ENCODE peak calls at places on chromosomes 6 and 20, in eight cellular contexts. R is PC-3, G is GM23248, N is H1, F is HepG2, S is fibroblast of lung, A is HCT116, K is GM12878. M is an unnamed sample.

GRCh38 chr6:159941286-159942113 is 27.4 kb upstream of the IGF2R start:
- DNase-seq in R (peak; percentile 57), N (no peak), G (peak; percentile 54), S (peak; percentile 41), K (peak; percentile 55), A (peak; percentile 12), F (peak; percentile 46), M (peak; percentile 30)

GRCh38 chr20:57831326-57831991 is 121.6 kb upstream of the PMEPA1 start:
- DNase-seq in K (no peak), A (no peak), G (no peak), N (no peak), F (no peak), R (no peak), S (no peak), M (no peak)

GRCh38 chr20:9759392-9759791 is 79.5 kb downstream of the PAK5 start:
- DNase-seq in A (no peak), R (no peak), G (no peak), F (no peak), K (no peak), N (no peak), S (no peak), M (no peak)

GRCh38 chr6:50843842-50844241 is 25.2 kb downstream of the TFAP2B start:
- DNase-seq in G (no peak), R (peak; percentile 28), S (no peak), F (no peak), A (no peak), K (no peak), N (no peak), M (peak; percentile 27)

GRCh38 chr6:5130135-5130866 is 45.2 kb downstream of the PPP1R3G start:
- DNase-seq in N (no peak), F (no peak), S (no peak), A (no peak), G (no peak), R (no peak), K (no peak), M (no peak)

GRCh38 chr20:52410746-52411317 is 219.3 kb upstream of the ZFP64 start:
- DNase-seq in R (no peak), S (no peak), A (no peak), G (peak; percentile 69), N (no peak), F (no peak), K (no peak), M (no peak)

GRCh38 chr6:108958900-108959770 is 110.9 kb downstream of the ARMC2 start:
- DNase-seq in G (no peak), F (no peak), N (no peak), R (no peak), A (no peak), K (no peak), S (no peak), M (peak; percentile 57)

GRCh38 chr6:33132121-33132524 is 56.3 kb downstream of the HLA-DPB1 start:
- DNase-seq in F (no peak), K (no peak), R (no peak), S (no peak), A (no peak), G (peak; percentile 61), N (no peak), M (no peak)

GRCh38 chr20:62929051-62929538 is 2.8 kb upstream of the DIDO1 start:
- DNase-seq in R (peak; percentile 34), K (no peak), G (peak; percentile 77), A (no peak), N (no peak), S (peak; percentile 38), F (peak; percentile 50), M (no peak)

GRCh38 chr6:138486249-138487121 is 12.8 kb downstream of the NHSL1 start:
- DNase-seq in N (no peak), A (no peak), S (no peak), R (no peak), F (peak; percentile 34), G (no peak), K (no peak), M (no peak)

GRCh38 chr6:135506270-135506997 is 8.9 kb upstream of the AHI1 start:
- DNase-seq in R (peak; percentile 69), F (peak; percentile 45), A (no peak), G (peak; percentile 73), S (peak; percentile 51), K (no peak), N (no peak), M (peak; percentile 46)

GRCh38 chr6:168164462-168165061 is 85.5 kb upstream of the FRMD1 start:
- DNase-seq in R (no peak), N (no peak), A (no peak), F (no peak), K (no peak), G (peak; percentile 8), S (no peak), M (no peak)

GRCh38 chr6:143271024-143271423 is 179.5 kb downstream of the ADAT2 start:
- DNase-seq in K (no peak), A (no peak), R (peak; percentile 78), G (peak; percentile 92), S (peak; percentile 85), N (no peak), F (peak; percentile 37), M (no peak)

GRCh38 chr20:6693178-6693807 is 74.2 kb upstream of the BMP2 start:
- DNase-seq in N (no peak), F (no peak), A (no peak), S (no peak), R (no peak), K (no peak), G (no peak), M (no peak)

GRCh38 chr6:72580281-72580940 is 41.5 kb upstream of the KCNQ5 start:
- DNase-seq in K (no peak), N (peak; percentile 9), G (peak; percentile 90), F (peak; percentile 9), A (peak; percentile 31), S (peak; percentile 85), R (peak; percentile 68), M (peak; percentile 44)

GRCh38 chr6:122736166-122736565 is 43.4 kb upstream of the FABP7 start:
- DNase-seq in R (peak; percentile 36), K (no peak), S (no peak), A (no peak), F (no peak), G (no peak), N (no peak), M (no peak)

GRCh38 chr6:26003102-26003694 is 40.6 kb downstream of the TRIM38 start:
- DNase-seq in N (no peak), A (no peak), S (peak; percentile 41), R (peak; percentile 68), G (peak; percentile 66), K (no peak), F (peak; percentile 63), M (no peak)

GRCh38 chr6:30206799-30207618 is 6.2 kb downstream of the TRIM26 start:
- DNase-seq in F (peak; percentile 95), G (peak; percentile 58), R (no peak), S (peak; percentile 25), A (no peak), K (no peak), N (no peak), M (no peak)

GRCh38 chr20:9200620-9201019 is 131.7 kb downstream of the PLCB4 start:
- DNase-seq in N (no peak), G (peak; percentile 64), R (peak; percentile 96), S (peak; percentile 95), A (peak; percentile 36), F (no peak), K (no peak), M (no peak)

DNA sequence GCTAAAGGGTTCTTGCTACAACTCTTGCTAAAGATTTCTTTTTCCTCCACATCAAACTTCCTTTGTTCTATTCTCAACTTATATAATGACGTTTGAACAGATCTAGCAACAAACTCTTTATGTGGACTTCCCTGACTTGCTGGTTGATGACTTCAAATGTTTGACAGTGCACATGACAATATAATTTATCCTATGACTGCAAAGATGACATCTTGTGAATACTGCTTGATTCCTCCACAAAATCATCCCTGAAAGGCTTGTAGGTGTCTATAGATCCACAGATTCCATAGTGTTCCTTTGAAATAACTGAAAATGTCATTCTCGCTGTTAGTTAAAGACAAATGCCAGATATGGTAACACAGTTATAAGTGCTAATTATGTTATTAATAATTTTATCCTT is 478.9 kb downstream of the NKAIN2 start:
- DNase-seq in G (no peak), F (no peak), K (no peak), A (no peak), N (no peak), R (no peak), S (no peak), M (no peak)
- H3K9ac ChIP-seq in G (no peak overlapping the region), F (no peak overlapping the region), K (no peak overlapping the region), A (no peak overlapping the region), N (no peak overlapping the region), R (no peak overlapping the region), S (no peak overlapping the region), M (no peak overlapping the region)

DNA sequence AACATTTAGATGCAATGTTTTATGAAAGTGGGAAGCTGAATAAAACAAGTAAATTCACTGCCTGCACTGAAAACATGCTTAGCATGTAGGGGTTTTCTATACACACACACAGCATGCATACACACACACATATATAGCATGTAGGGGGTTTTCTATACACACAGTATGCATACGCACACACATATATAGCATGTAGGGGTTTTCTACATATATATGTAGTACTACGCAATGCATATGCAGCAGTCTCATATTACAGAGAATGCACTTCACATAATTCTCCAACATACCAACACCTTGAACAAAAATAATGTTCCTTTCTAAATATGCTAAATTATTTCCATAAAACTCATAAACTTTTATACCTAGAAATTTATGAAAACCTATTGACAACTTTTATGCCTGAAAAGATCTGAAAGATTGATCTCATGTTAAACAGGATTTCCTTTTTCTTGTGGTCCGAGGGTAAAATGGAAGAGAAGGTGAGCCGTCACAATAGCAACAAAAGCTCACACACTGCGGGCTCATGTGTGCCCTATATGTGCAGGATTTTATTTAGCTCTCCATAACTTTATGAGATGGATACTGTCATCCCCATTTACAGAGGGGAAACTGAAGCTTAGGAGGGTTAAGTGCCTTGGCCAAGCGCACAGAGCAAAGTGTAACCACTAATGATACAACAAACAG is 81.9 kb upstream of the TULP1 start:
- DNase-seq in G (no peak), K (no peak), F (no peak), R (no peak), N (no peak), S (no peak), A (no peak), M (no peak)
- H3K27ac ChIP-seq in G (no peak overlapping the region), K (no peak overlapping the region), F (no peak overlapping the region), R (no peak overlapping the region), N (no peak overlapping the region), S (no peak overlapping the region), A (peak overlapping the region; percentile 99), M (no peak overlapping the region)

GRCh38 chr6:165804331-165805066 is 141.5 kb upstream of the PDE10A start:
- DNase-seq in G (peak; percentile 11), A (no peak), K (no peak), R (no peak), F (no peak), S (peak; percentile 6), N (no peak), M (no peak)
- TF ChIP-seq EZH2 in G (no peak), A (no peak), K (no peak), R (no peak), F (no peak), S (no peak), N (peak; percentile 69), M (no peak)

DNA sequence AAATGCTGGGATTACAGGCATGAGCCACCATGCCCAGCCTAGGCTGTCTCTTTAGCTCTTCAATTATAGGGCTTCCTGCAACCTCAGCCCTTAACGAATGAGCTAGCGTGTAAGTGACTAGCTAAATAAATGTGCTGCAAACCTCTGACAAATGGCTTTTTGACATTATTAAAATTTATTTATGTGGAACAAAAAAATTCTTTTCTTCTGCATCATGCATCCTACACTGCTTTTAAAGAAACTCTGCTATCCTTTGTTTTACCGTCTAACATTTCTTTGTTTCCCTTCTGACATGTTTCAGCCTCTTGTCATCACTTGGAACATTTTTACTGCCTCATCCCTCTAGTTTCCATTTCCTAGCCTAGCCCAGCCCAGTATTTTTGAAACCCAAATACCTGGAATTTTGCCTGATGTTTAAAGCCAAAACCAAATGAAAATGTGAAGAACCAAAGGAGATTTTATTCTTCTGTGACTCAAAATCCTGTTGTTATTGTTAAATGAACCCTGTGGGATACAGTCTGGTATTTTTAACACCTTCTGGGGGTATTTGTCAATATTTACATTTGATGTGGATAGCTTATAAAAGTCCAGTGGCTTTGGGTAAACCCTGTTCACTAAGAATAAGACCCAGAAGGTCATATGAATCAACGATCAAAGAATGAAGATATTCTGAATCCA is 9.5 kb downstream of the NT5E start:
- DNase-seq in A (peak; percentile 50), S (peak; percentile 94), G (peak; percentile 91), K (no peak), N (no peak), F (no peak), R (peak; percentile 92), M (no peak)
- H3K9ac ChIP-seq in A (peak overlapping the region; percentile 13), S (no peak overlapping the region), G (peak overlapping the region; percentile 35), K (no peak overlapping the region), N (no peak overlapping the region), F (no peak overlapping the region), R (peak overlapping the region; percentile 72), M (no peak overlapping the region)

M was measured in MM.1S.